ENCODE peak calls at places on chromosomes 6 and 20, in eight cellular contexts. One of them, this sample, is unnamed.

GRCh38 chr20:64133951-64134407 is 26.6 kb upstream of the NPBWR2 start:
- DNase-seq in AG04449: no peak
- DNase-seq in endothelial cell: no peak
- DNase-seq in tibial nerve: no peak
- DNase-seq in lower leg skin: peak; percentile 69
- DNase-seq in H9: no peak
- DNase-seq in IMR-90: no peak
- DNase-seq in fibroblast of lung: no peak
- DNase-seq in this sample: no peak

GRCh38 chr6:137951064-137951597 is 84.1 kb downstream of the TNFAIP3 start:
- DNase-seq in fibroblast of lung: no peak
- DNase-seq in AG04449: no peak
- DNase-seq in lower leg skin: no peak
- DNase-seq in endothelial cell: no peak
- DNase-seq in tibial nerve: no peak
- DNase-seq in H9: no peak
- DNase-seq in IMR-90: no peak
- DNase-seq in this sample: no peak

GRCh38 chr6:122653094-122653493 is 42.9 kb downstream of the PKIB start:
- DNase-seq in H9: no peak
- DNase-seq in lower leg skin: no peak
- DNase-seq in tibial nerve: no peak
- DNase-seq in endothelial cell: no peak
- DNase-seq in fibroblast of lung: peak; percentile 96
- DNase-seq in IMR-90: peak; percentile 55
- DNase-seq in AG04449: no peak
- DNase-seq in this sample: no peak

GRCh38 chr6:5335020-5335419 is 73.7 kb downstream of the FARS2 start:
- DNase-seq in H9: no peak
- DNase-seq in IMR-90: no peak
- DNase-seq in fibroblast of lung: no peak
- DNase-seq in tibial nerve: no peak
- DNase-seq in lower leg skin: no peak
- DNase-seq in AG04449: no peak
- DNase-seq in endothelial cell: no peak
- DNase-seq in this sample: no peak

GRCh38 chr6:111738156-111738555 is 132.5 kb upstream of the TRAF3IP2 start:
- DNase-seq in H9: no peak
- DNase-seq in endothelial cell: no peak
- DNase-seq in lower leg skin: no peak
- DNase-seq in AG04449: no peak
- DNase-seq in tibial nerve: no peak
- DNase-seq in IMR-90: no peak
- DNase-seq in fibroblast of lung: no peak
- DNase-seq in this sample: no peak

GRCh38 chr6:151716446-151717047 is 90.9 kb upstream of the ESR1 start:
- DNase-seq in lower leg skin: no peak
- DNase-seq in AG04449: no peak
- DNase-seq in endothelial cell: peak; percentile 16
- DNase-seq in IMR-90: no peak
- DNase-seq in H9: peak; percentile 52
- DNase-seq in tibial nerve: no peak
- DNase-seq in fibroblast of lung: no peak
- DNase-seq in this sample: no peak

GRCh38 chr20:64077876-64078551 is 1.3 kb downstream of the RGS19 start:
- DNase-seq in IMR-90: no peak
- DNase-seq in endothelial cell: no peak
- DNase-seq in lower leg skin: no peak
- DNase-seq in fibroblast of lung: no peak
- DNase-seq in H9: no peak
- DNase-seq in tibial nerve: no peak
- DNase-seq in AG04449: no peak
- DNase-seq in this sample: no peak

GRCh38 chr20:37969949-37970855 is 63.1 kb downstream of the TTI1 start:
- DNase-seq in fibroblast of lung: no peak
- DNase-seq in IMR-90: no peak
- DNase-seq in AG04449: no peak
- DNase-seq in tibial nerve: no peak
- DNase-seq in H9: no peak
- DNase-seq in endothelial cell: no peak
- DNase-seq in lower leg skin: peak; percentile 45
- DNase-seq in this sample: no peak

GRCh38 chr6:138234363-138234762 is 16.1 kb upstream of the PBOV1 start:
- DNase-seq in tibial nerve: no peak
- DNase-seq in lower leg skin: no peak
- DNase-seq in fibroblast of lung: peak; percentile 53
- DNase-seq in AG04449: no peak
- DNase-seq in endothelial cell: no peak
- DNase-seq in IMR-90: no peak
- DNase-seq in H9: no peak
- DNase-seq in this sample: no peak

GRCh38 chr6:95576621-95577316 is 566 bp upstream of the MANEA start:
- DNase-seq in AG04449: no peak
- DNase-seq in endothelial cell: no peak
- DNase-seq in lower leg skin: no peak
- DNase-seq in H9: no peak
- DNase-seq in fibroblast of lung: peak; percentile 16
- DNase-seq in tibial nerve: no peak
- DNase-seq in IMR-90: peak; percentile 6
- DNase-seq in this sample: no peak

GRCh38 chr6:152669894-152670293 is 27.8 kb upstream of the MYCT1 start:
- DNase-seq in endothelial cell: no peak
- DNase-seq in tibial nerve: no peak
- DNase-seq in lower leg skin: no peak
- DNase-seq in IMR-90: peak; percentile 60
- DNase-seq in fibroblast of lung: peak; percentile 30
- DNase-seq in AG04449: no peak
- DNase-seq in H9: no peak
- DNase-seq in this sample: peak; percentile 8

GRCh38 chr6:120055071-120055470 is 705.5 kb upstream of the MAN1A1 start:
- DNase-seq in lower leg skin: no peak
- DNase-seq in fibroblast of lung: no peak
- DNase-seq in H9: no peak
- DNase-seq in endothelial cell: no peak
- DNase-seq in tibial nerve: no peak
- DNase-seq in IMR-90: no peak
- DNase-seq in AG04449: no peak
- DNase-seq in this sample: no peak

GRCh38 chr6:120058410-120058809 is 708.8 kb upstream of the MAN1A1 start:
- DNase-seq in tibial nerve: no peak
- DNase-seq in lower leg skin: no peak
- DNase-seq in AG04449: no peak
- DNase-seq in endothelial cell: no peak
- DNase-seq in fibroblast of lung: no peak
- DNase-seq in H9: no peak
- DNase-seq in IMR-90: no peak
- DNase-seq in this sample: no peak

DNA sequence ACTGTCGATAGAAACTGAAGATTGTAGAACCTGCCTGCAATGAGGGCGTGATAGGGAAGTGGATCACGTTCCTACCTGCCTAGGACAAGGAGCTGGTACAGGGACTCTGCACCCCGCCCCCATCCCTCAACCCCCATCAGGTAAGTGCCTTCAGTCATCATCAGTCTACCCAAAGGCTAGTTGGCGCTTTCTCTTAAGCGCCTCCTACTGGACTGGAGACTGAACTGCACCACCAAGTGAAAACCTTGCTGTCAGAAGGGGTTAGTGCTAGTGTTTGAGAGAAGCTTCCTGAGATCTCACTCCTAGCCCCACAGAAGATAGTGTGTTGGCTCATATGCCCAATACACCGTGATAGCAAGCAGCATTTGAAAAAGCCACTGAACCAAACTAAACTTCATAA is 706.5 kb upstream of the MAN1A1 start:
- DNase-seq in tibial nerve: no peak
- DNase-seq in AG04449: no peak
- DNase-seq in endothelial cell: no peak
- DNase-seq in IMR-90: no peak
- DNase-seq in lower leg skin: no peak
- DNase-seq in fibroblast of lung: no peak
- DNase-seq in H9: peak; percentile 67
- DNase-seq in this sample: no peak
- TF ChIP-seq CTCF in tibial nerve: no peak
- TF ChIP-seq CTCF in AG04449: no peak
- TF ChIP-seq CTCF in endothelial cell: peak; percentile 75
- TF ChIP-seq CTCF in IMR-90: no peak
- TF ChIP-seq CTCF in lower leg skin: no peak
- TF ChIP-seq CTCF in fibroblast of lung: no peak
- TF ChIP-seq CTCF in H9: peak; percentile 71
- TF ChIP-seq CTCF in this sample: peak; percentile 21

GRCh38 chr6:159098636-159099106 is 53.9 kb upstream of the TAGAP start:
- DNase-seq in H9: no peak
- DNase-seq in IMR-90: no peak
- DNase-seq in tibial nerve: no peak
- DNase-seq in lower leg skin: peak; percentile 80
- DNase-seq in endothelial cell: no peak
- DNase-seq in AG04449: no peak
- DNase-seq in fibroblast of lung: no peak
- DNase-seq in this sample: no peak

GRCh38 chr6:159101656-159102055 is 56.9 kb upstream of the TAGAP start:
- DNase-seq in endothelial cell: no peak
- DNase-seq in H9: no peak
- DNase-seq in AG04449: no peak
- DNase-seq in lower leg skin: peak; percentile 73
- DNase-seq in fibroblast of lung: no peak
- DNase-seq in tibial nerve: no peak
- DNase-seq in IMR-90: no peak
- DNase-seq in this sample: no peak

GRCh38 chr6:159100789-159101182 is 56.0 kb upstream of the TAGAP start:
- DNase-seq in AG04449: no peak
- DNase-seq in H9: no peak
- DNase-seq in fibroblast of lung: no peak
- DNase-seq in IMR-90: no peak
- DNase-seq in tibial nerve: no peak
- DNase-seq in lower leg skin: peak; percentile 53
- DNase-seq in endothelial cell: no peak
- DNase-seq in this sample: no peak

GRCh38 chr6:159099311-159099710 is 54.5 kb upstream of the TAGAP start:
- DNase-seq in IMR-90: no peak
- DNase-seq in endothelial cell: no peak
- DNase-seq in tibial nerve: no peak
- DNase-seq in AG04449: no peak
- DNase-seq in H9: no peak
- DNase-seq in lower leg skin: peak; percentile 39
- DNase-seq in fibroblast of lung: no peak
- DNase-seq in this sample: no peak

DNA sequence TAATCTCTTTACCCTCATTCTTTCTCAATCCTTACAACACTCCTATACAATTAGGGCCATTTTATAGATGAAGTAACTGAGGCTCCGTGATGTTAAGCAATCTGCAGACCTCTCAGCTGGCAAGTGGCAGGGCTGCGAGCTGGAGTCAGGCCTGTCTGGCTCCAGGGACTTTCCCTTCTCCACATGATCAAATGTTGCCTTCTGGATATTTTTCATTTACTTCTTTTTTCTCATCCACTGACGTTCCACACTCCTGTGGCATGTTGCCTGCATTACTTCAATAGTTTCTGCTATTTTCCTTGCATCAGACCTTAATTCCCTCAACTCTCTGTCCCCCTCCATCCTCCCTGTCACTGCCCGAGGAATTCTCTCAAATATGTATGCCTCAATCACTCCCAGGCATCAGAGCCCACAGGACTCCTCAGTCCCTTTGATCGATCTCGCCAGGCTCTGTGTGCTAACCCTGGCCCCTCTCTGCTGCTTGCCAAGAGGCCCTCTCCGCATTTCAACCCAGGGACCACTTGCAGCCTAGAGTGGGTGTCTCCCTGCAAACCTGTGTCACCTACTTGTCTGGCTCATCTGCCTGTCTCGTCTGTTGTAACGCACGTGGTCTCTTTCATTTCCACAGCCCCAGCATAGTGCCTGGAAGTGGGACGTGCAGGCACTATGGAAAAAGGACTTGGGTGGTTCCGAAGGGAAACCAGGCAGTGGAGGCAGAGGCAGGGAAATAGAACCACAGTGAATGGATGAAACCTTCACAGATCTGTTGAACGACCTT is 55.4 kb upstream of the TAGAP start:
- DNase-seq in endothelial cell: no peak
- DNase-seq in fibroblast of lung: no peak
- DNase-seq in tibial nerve: no peak
- DNase-seq in lower leg skin: peak; percentile 63
- DNase-seq in AG04449: no peak
- DNase-seq in H9: no peak
- DNase-seq in IMR-90: no peak
- DNase-seq in this sample: no peak
- TF ChIP-seq CTCF in endothelial cell: no peak
- TF ChIP-seq CTCF in fibroblast of lung: no peak
- TF ChIP-seq CTCF in tibial nerve: no peak
- TF ChIP-seq CTCF in lower leg skin: no peak
- TF ChIP-seq CTCF in AG04449: no peak
- TF ChIP-seq CTCF in H9: no peak
- TF ChIP-seq CTCF in IMR-90: no peak
- TF ChIP-seq CTCF in this sample: no peak

GRCh38 chr6:69867075-69867911 is 937 bp downstream of the COL19A1 start:
- DNase-seq in fibroblast of lung: peak; percentile 32
- DNase-seq in endothelial cell: peak; percentile 74
- DNase-seq in AG04449: no peak
- DNase-seq in lower leg skin: peak; percentile 87
- DNase-seq in H9: peak; percentile 62
- DNase-seq in tibial nerve: no peak
- DNase-seq in IMR-90: peak; percentile 0
- DNase-seq in this sample: no peak
- TF ChIP-seq CTCF in fibroblast of lung: peak; percentile 9
- TF ChIP-seq CTCF in endothelial cell: no peak
- TF ChIP-seq CTCF in AG04449: no peak
- TF ChIP-seq CTCF in lower leg skin: no peak
- TF ChIP-seq CTCF in H9: no peak
- TF ChIP-seq CTCF in tibial nerve: peak; percentile 29
- TF ChIP-seq CTCF in IMR-90: no peak
- TF ChIP-seq CTCF in this sample: no peak

GRCh38 chr6:136090929-136091328 is 159.2 kb downstream of the MTFR2 start:
- DNase-seq in endothelial cell: no peak
- DNase-seq in IMR-90: no peak
- DNase-seq in AG04449: no peak
- DNase-seq in tibial nerve: no peak
- DNase-seq in fibroblast of lung: no peak
- DNase-seq in lower leg skin: no peak
- DNase-seq in H9: no peak
- DNase-seq in this sample: no peak

GRCh38 chr6:136086686-136087085 is 163.4 kb downstream of the MTFR2 start:
- DNase-seq in IMR-90: no peak
- DNase-seq in tibial nerve: no peak
- DNase-seq in fibroblast of lung: no peak
- DNase-seq in endothelial cell: no peak
- DNase-seq in AG04449: no peak
- DNase-seq in H9: no peak
- DNase-seq in lower leg skin: no peak
- DNase-seq in this sample: no peak

GRCh38 chr6:136089885-136090284 is 160.2 kb downstream of the MTFR2 start:
- DNase-seq in IMR-90: peak; percentile 25
- DNase-seq in AG04449: no peak
- DNase-seq in endothelial cell: no peak
- DNase-seq in tibial nerve: no peak
- DNase-seq in fibroblast of lung: peak; percentile 52
- DNase-seq in lower leg skin: no peak
- DNase-seq in H9: no peak
- DNase-seq in this sample: no peak

GRCh38 chr6:136087986-136088385 is 162.1 kb downstream of the MTFR2 start:
- DNase-seq in AG04449: peak; percentile 49
- DNase-seq in fibroblast of lung: peak; percentile 63
- DNase-seq in H9: no peak
- DNase-seq in endothelial cell: no peak
- DNase-seq in tibial nerve: no peak
- DNase-seq in IMR-90: peak; percentile 82
- DNase-seq in lower leg skin: no peak
- DNase-seq in this sample: no peak

GRCh38 chr6:136088693-136089092 is 161.4 kb downstream of the MTFR2 start:
- DNase-seq in endothelial cell: no peak
- DNase-seq in tibial nerve: no peak
- DNase-seq in IMR-90: no peak
- DNase-seq in lower leg skin: no peak
- DNase-seq in AG04449: no peak
- DNase-seq in H9: no peak
- DNase-seq in fibroblast of lung: no peak
- DNase-seq in this sample: no peak
- TF ChIP-seq CTCF in endothelial cell: no peak
- TF ChIP-seq CTCF in tibial nerve: no peak
- TF ChIP-seq CTCF in IMR-90: no peak
- TF ChIP-seq CTCF in lower leg skin: no peak
- TF ChIP-seq CTCF in AG04449: no peak
- TF ChIP-seq CTCF in H9: no peak
- TF ChIP-seq CTCF in fibroblast of lung: no peak
- TF ChIP-seq CTCF in this sample: no peak

This sample was measured in AG09319.